ENCODE peak calls at places on chromosomes 11 and 22, in four cellular contexts. Y is hepatocyte; A is NB4; O is naive thymus-derived CD4-positive, alpha-beta T cell. G is an unnamed sample.

GRCh38 chr11:11313426-11313825 is 39.6 kb downstream of the CSNK2A3 start:
- DNase-seq in Y (no peak), O (no peak), A (peak), G (no peak)

GRCh38 chr11:36162909-36163434 is 126.3 kb downstream of the COMMD9 start:
- DNase-seq in O (no peak), A (no peak), Y (no peak), G (no peak)

GRCh38 chr11:130131957-130132850 is 27.4 kb upstream of the ST14 start:
- DNase-seq in O (peak), A (peak), Y (peak), G (no peak)

GRCh38 chr11:43948341-43949185 is 6.1 kb downstream of the C11orf96 start:
- DNase-seq in Y (no peak), O (no peak), A (no peak), G (no peak)

GRCh38 chr22:35547993-35548761 is 7.5 kb downstream of the RASD2 start:
- DNase-seq in Y (no peak), O (no peak), A (peak), G (no peak)

GRCh38 chr22:33625959-33626358 is 294.3 kb downstream of the LARGE1 start:
- DNase-seq in O (no peak), A (no peak), Y (no peak), G (no peak)

GRCh38 chr22:25120761-25121212 is 78.9 kb upstream of the CRYBB3 start:
- DNase-seq in O (no peak), Y (peak), A (no peak), G (no peak)

GRCh38 chr22:36453266-36453607 is 28.2 kb downstream of the TXN2 start:
- DNase-seq in A (peak), O (no peak), Y (no peak), G (no peak)

GRCh38 chr11:105489431-105489830 is 120.4 kb upstream of the GRIA4 start:
- DNase-seq in O (no peak), Y (peak), A (no peak), G (no peak)

GRCh38 chr22:44669725-44670027 is 32.3 kb upstream of the PRR5 start:
- DNase-seq in O (no peak), Y (no peak), A (peak), G (no peak)

GRCh38 chr22:31876156-31877035 is 67.9 kb upstream of the YWHAH start:
- DNase-seq in A (no peak), Y (no peak), O (no peak), G (peak)

GRCh38 chr11:46471943-46472661 is 80.5 kb upstream of the CHRM4 start:
- DNase-seq in A (no peak), Y (no peak), O (no peak), G (no peak)

GRCh38 chr11:126452718-126453117 is 97.2 kb downstream of the ST3GAL4 start:
- DNase-seq in A (no peak), Y (no peak), O (no peak), G (no peak)

GRCh38 chr11:114147389-114148382 is 88.2 kb downstream of the ZBTB16 start:
- DNase-seq in O (no peak), Y (no peak), A (peak), G (no peak)

GRCh38 chr22:28560005-28560742 is 119.5 kb downstream of the TTC28 start:
- DNase-seq in O (no peak), A (peak), Y (peak), G (peak)

GRCh38 chr11:118435233-118435892 is 929 bp upstream of the KMT2A start:
- DNase-seq in O (no peak), Y (peak), A (peak), G (no peak)

GRCh38 chr11:134036484-134037092 is 32.3 kb upstream of the JAM3 start:
- DNase-seq in Y (no peak), A (no peak), O (no peak), G (no peak)

GRCh38 chr11:129236850-129237249 is 44.7 kb upstream of the ARHGAP32 start:
- DNase-seq in Y (no peak), O (no peak), A (no peak), G (no peak)

GRCh38 chr22:43002198-43002577 is 12.8 kb downstream of the PACSIN2 start:
- DNase-seq in O (no peak), Y (no peak), A (no peak), G (peak)

GRCh38 chr11:26621147-26621546 is 49.1 kb upstream of the MUC15 start:
- DNase-seq in A (no peak), O (no peak), Y (peak), G (peak)

GRCh38 chr11:118305726-118306125 is 1.2 kb downstream of the CD3E start:
- DNase-seq in Y (no peak), A (no peak), O (peak), G (no peak)

GRCh38 chr11:69369945-69370344 is 76.0 kb downstream of the MYEOV start:
- DNase-seq in O (no peak), Y (no peak), A (no peak), G (no peak)

GRCh38 chr22:46674367-46674781 is 54.2 kb downstream of the GRAMD4 start:
- DNase-seq in A (no peak), O (peak), Y (no peak), G (no peak)

GRCh38 chr22:44259366-44260215 is 53.2 kb downstream of the SHISAL1 start:
- DNase-seq in A (no peak), O (no peak), Y (no peak), G (no peak)

GRCh38 chr11:134020598-134020997 is 48.3 kb upstream of the JAM3 start:
- DNase-seq in A (no peak), Y (no peak), O (no peak), G (no peak)

GRCh38 chr11:73412308-73412707 is 36.1 kb downstream of the RELT start:
- DNase-seq in Y (no peak), A (no peak), O (no peak), G (no peak)

GRCh38 chr22:49969751-49970527 is 9.4 kb downstream of the PIM3 start:
- DNase-seq in A (no peak), Y (peak), O (no peak), G (no peak)

GRCh38 chr11:69352715-69353325 is 58.9 kb downstream of the MYEOV start:
- DNase-seq in O (no peak), Y (peak), A (peak), G (peak)

GRCh38 chr11:95793111-95793510 is 2.8 kb downstream of the CEP57 start:
- DNase-seq in O (no peak), A (no peak), Y (no peak), G (no peak)

GRCh38 chr11:95791385-95792033 is 1.2 kb downstream of the CEP57 start:
- DNase-seq in A (no peak), O (no peak), Y (no peak), G (no peak)

GRCh38 chr11:95790933-95791247 is 592 bp downstream of the CEP57 start:
- DNase-seq in Y (peak), O (no peak), A (peak), G (no peak)

GRCh38 chr11:95792700-95793099 is 2.4 kb downstream of the CEP57 start:
- DNase-seq in O (no peak), A (no peak), Y (no peak), G (no peak)

GRCh38 chr11:95792200-95792599 is 1.9 kb downstream of the CEP57 start:
- DNase-seq in A (no peak), Y (no peak), O (no peak), G (no peak)
- H3K4me3 ChIP-seq in A (peak), Y (peak), O (no peak), G (no peak)

GRCh38 chr22:39173787-39174497 is 21.5 kb upstream of the CBX7 start:
- DNase-seq in O (no peak), Y (no peak), A (no peak), G (no peak)
- H3K4me3 ChIP-seq in O (peak), Y (no peak), A (no peak), G (no peak)

DNA sequence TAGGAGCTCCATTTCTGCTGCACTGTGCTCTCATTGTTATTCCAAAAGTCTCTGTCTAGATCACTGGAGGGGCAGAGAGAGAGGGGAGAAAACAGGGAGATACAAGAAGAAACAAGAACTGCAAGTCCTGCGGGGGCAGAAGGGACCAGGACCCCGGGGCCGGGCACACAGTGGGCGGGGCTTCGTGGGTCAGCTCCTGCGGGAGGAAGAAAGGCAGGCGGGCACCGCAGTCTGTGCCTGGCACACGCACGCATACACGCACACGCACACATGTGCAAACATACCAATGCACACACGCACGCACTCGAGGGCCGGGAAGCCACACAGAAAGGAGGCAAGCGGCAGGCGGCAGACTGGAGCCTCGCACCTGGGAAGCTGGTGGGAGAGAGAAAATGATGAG is 33.6 kb downstream of the SYT7 start:
- DNase-seq in Y (no peak), A (no peak), O (no peak), G (no peak)
- H3K4me3 ChIP-seq in Y (no peak), A (no peak), O (no peak), G (no peak)

GRCh38 chr11:64249563-64250405 is 1.5 kb upstream of the PLCB3 start:
- DNase-seq in A (no peak), O (no peak), Y (no peak), G (no peak)

GRCh38 chr11:64251722-64251985 is 324 bp downstream of the PLCB3 start:
- DNase-seq in A (no peak), Y (no peak), O (no peak), G (no peak)

GRCh38 chr11:64250875-64251721 is at the start of gene PLCB3:
- DNase-seq in O (peak), Y (peak), A (peak), G (no peak)

GRCh38 chr11:64249038-64249437 is 2.3 kb upstream of the PLCB3 start:
- DNase-seq in Y (no peak), A (no peak), O (no peak), G (no peak)

DNA sequence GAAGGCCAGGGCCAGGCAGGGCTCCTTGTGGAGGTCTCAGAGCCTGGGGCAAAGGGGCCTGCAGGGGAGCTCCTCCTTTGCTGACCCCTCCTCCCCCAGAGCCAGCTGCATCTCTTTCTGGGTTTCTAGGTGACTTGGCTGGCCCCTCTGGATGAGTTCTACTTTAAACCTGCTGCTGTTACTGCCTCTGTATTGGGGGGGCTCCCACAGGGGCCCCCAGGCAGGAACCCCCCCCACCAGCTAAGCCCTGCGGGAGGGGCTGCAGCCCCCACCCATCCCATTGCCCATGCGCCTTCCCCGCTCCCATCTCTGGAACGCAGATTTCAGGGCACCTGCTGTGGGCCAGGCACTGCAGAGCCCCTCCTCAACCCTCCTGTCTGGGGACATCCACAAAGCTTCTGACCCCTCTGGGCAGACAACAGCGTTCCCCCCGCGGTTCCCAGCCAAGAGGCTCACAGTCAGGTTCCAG is 890 bp upstream of the PLCB3 start:
- DNase-seq in Y (no peak), O (no peak), A (no peak), G (no peak)
- H3K4me3 ChIP-seq in Y (peak), O (peak), A (no peak), G (peak)

GRCh38 chr11:7604331-7604973 is 68.8 kb downstream of the CYB5R2 start:
- DNase-seq in A (no peak), Y (no peak), O (no peak), G (no peak)
- H3K4me3 ChIP-seq in A (no peak), Y (no peak), O (no peak), G (no peak)

GRCh38 chr22:17366830-17367229 is 2.4 kb upstream of the CECR2 start:
- DNase-seq in Y (peak), O (no peak), A (peak), G (no peak)
- H3K4me3 ChIP-seq in Y (no peak), O (no peak), A (no peak), G (no peak)